ENCODE peak calls at places on chromosome 12, in six cellular contexts. J, V, W, H, Q and L are unnamed samples.

GRCh38 chr12:81043979-81044740 is 33.7 kb upstream of the ACSS3 start:
- DNase-seq in J (no peak), V (no peak), W (no peak), H (no peak), Q (no peak), L (no peak)

GRCh38 chr12:95718001-95718400 is 72.6 kb downstream of the NTN4 start:
- DNase-seq in J (no peak), V (no peak), W (no peak), H (no peak), Q (no peak), L (no peak)

GRCh38 chr12:11725616-11726015 is 76.1 kb downstream of the ETV6 start:
- DNase-seq in J (no peak), V (no peak), W (no peak), H (no peak), Q (no peak), L (no peak)

GRCh38 chr12:27463826-27464554 is 17.5 kb downstream of the SMCO2 start:
- DNase-seq in J (no peak), V (no peak), W (no peak), H (no peak), Q (no peak), L (no peak)

GRCh38 chr12:15852383-15852782 is 29.8 kb upstream of the STRAP start:
- DNase-seq in J (no peak), V (no peak), W (no peak), H (no peak), Q (no peak), L (no peak)

GRCh38 chr12:115374480-115375187 is 690.7 kb upstream of the TBX3 start:
- DNase-seq in J (no peak), V (no peak), W (no peak), H (peak; percentile 38), Q (no peak), L (no peak)

GRCh38 chr12:116093915-116094314 is 183.6 kb downstream of the MED13L start:
- DNase-seq in J (no peak), V (no peak), W (no peak), H (no peak), Q (no peak), L (no peak)

GRCh38 chr12:92695056-92695455 is 7.7 kb upstream of the PLEKHG7 start:
- DNase-seq in J (no peak), V (no peak), W (no peak), H (no peak), Q (no peak), L (no peak)

GRCh38 chr12:45907955-45908354 is 82.4 kb downstream of the SCAF11 start:
- DNase-seq in J (no peak), V (no peak), W (no peak), H (peak; percentile 11), Q (no peak), L (no peak)

GRCh38 chr12:1670244-1670814 is 20.5 kb upstream of the ADIPOR2 start:
- DNase-seq in J (no peak), V (no peak), W (no peak), H (no peak), Q (no peak), L (no peak)

GRCh38 chr12:124484067-124484466 is 83.3 kb downstream of the NCOR2 start:
- DNase-seq in J (no peak), V (no peak), W (no peak), H (no peak), Q (no peak), L (no peak)

DNA sequence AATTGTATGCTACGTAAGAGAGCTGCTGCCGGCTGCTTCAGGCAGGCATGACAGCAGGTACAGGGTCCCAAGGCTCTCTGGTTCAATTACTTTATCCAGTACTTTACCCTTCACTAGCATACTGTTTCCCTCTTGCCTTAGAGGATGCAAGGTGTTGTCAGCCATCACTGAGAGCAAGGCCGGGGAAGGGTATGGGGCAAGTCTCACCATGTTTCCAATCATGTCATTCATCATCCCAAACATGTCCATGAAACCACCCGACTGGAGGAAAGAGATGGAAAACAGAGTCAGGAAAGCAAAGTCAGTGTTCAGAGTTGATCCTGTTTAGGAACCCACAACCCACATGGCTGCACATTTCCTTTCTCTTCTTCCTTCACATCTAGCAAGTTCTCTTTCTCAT is 2.4 kb downstream of the MLF2 start:
- DNase-seq in J (no peak), V (no peak), W (no peak), H (no peak), Q (no peak), L (no peak)
- TF ChIP-seq ZNF274 in J (no peak), V (no peak), W (no peak), H (no peak), Q (no peak), L (no peak)

DNA sequence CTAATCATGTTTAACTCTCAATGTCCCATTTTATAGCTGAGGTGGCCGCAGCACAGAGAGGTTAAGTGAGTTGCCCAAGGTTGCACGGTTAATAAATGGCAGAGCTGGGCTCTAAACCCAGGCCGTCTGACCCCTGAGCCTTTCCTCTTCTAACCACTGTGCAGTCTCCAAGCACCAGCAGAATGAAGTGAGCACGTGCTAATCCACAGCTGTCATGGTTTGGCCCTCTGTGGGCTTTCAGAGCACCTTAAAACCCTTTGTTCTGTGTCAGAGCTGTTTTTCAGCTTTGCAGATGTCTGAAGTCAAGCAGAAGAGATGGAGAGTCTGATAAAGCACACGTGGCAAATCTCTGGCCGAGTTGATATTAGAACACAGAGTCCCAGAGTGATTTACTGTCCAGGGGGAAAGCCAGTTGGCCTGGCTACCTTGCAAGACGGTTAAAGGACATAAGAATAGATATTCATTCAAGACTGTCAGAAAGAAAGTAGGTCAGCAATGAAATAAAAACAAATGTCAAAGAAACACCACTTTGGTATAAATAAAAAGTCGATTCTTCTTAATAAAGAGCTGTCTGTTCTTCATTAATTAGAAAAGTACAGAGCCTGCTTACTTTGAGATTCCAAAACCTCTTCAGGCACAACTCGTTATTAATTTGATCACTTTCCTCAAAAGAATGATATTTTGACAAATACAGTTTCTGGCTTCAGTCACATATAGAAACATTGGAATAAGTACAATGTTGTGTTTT is 107.3 kb downstream of the CRADD start:
- DNase-seq in J (no peak), V (peak; percentile 25), W (peak; percentile 81), H (no peak), Q (peak; percentile 41), L (no peak)
- TF ChIP-seq ZNF274 in J (no peak), V (no peak), W (no peak), H (no peak), Q (no peak), L (no peak)

DNA sequence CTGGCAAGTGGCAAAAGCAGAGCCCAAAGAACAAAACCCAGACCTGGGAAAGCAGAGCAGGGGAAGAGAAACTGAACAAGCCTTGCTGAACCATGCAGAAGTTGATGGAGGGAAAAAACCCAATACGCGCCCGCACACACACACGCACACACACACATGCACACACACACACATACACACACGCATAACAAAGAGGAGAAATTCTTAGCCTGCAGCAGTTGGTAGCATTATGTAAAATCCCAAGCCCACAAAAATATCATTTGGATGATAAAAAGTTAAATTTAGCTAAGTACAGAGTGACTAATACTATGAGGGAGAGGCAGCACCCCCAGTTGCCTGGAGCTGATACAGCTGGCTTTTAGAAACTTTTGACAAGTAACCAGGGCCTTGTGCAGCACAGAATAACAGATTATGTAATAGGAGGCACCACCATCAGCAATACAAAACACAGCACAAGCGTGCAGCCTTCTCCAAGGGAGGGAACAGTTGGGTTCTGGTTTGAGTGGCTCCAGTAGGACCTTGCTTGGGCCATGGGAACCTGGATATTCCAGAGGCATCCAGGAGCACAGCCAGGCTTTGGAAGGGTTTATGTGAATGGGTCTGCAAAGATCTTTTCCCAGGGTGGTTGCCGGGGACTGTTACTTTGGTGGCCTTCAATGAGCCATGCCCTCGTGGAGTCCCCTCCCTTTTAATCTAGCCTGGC is 35.3 kb downstream of the PITPNM2 start:
- DNase-seq in J (no peak), V (no peak), W (no peak), H (peak; percentile 8), Q (no peak), L (no peak)
- TF ChIP-seq ZNF274 in J (no peak), V (no peak), W (no peak), H (no peak), Q (no peak), L (no peak)

GRCh38 chr12:505221-505620 is 45.5 kb downstream of the B4GALNT3 start:
- DNase-seq in J (no peak), V (no peak), W (no peak), H (no peak), Q (no peak), L (no peak)

GRCh38 chr12:507261-507853 is 47.6 kb downstream of the B4GALNT3 start:
- DNase-seq in J (no peak), V (no peak), W (no peak), H (no peak), Q (no peak), L (no peak)

GRCh38 chr12:501722-502447 is 42.1 kb downstream of the B4GALNT3 start:
- DNase-seq in J (no peak), V (no peak), W (no peak), H (no peak), Q (no peak), L (no peak)

GRCh38 chr12:499837-500458 is 40.2 kb downstream of the B4GALNT3 start:
- DNase-seq in J (no peak), V (no peak), W (no peak), H (no peak), Q (no peak), L (no peak)

DNA sequence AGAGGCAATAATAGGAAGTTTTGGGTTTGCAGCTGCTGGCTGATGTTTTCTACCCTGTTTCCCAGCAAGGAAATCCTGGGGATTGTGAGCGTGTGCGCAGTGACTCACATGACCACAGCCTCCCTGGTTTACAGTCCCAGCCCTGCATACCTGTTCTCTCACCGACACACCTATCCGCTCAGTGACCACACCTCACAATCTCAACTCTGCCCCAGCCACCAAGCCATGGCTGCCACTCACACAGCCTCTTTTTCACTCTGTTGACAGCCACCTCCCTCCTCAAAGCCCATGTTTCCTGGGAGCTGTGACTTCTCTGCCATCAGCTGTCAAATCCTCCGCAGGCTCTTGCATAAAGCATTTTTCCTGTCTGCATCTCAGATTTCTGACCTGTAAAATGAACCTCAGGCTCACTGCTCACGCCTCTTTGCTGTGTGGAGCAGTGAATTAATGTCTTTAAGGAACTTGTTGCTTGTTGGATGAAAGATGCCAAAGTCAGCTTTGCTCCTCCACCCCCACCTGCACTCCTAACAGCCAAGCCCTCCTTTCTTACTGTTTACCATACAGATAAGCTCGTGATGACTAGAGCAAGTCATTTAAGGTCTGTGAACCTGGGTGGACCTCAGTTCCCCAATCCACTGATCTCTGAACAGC is 43.5 kb downstream of the B4GALNT3 start:
- DNase-seq in J (no peak), V (no peak), W (no peak), H (no peak), Q (peak; percentile 59), L (no peak)
- TF ChIP-seq ZNF274 in J (no peak), V (no peak), W (no peak), H (no peak), Q (no peak), L (no peak)

GRCh38 chr12:67364228-67364627 is 95.1 kb downstream of the CAND1 start:
- DNase-seq in J (no peak), V (no peak), W (no peak), H (no peak), Q (no peak), L (peak; percentile 8)

GRCh38 chr12:67362526-67362925 is 93.4 kb downstream of the CAND1 start:
- DNase-seq in J (no peak), V (no peak), W (peak; percentile 11), H (no peak), Q (no peak), L (no peak)

GRCh38 chr12:67365131-67365530 is 96.0 kb downstream of the CAND1 start:
- DNase-seq in J (no peak), V (no peak), W (no peak), H (no peak), Q (no peak), L (no peak)

GRCh38 chr12:67367843-67368242 is 98.7 kb downstream of the CAND1 start:
- DNase-seq in J (no peak), V (no peak), W (no peak), H (no peak), Q (no peak), L (no peak)

GRCh38 chr12:67366530-67367196 is 97.5 kb downstream of the CAND1 start:
- DNase-seq in J (no peak), V (no peak), W (no peak), H (no peak), Q (no peak), L (no peak)
- TF ChIP-seq ZNF274 in J (no peak), V (no peak), W (no peak), H (no peak), Q (no peak), L (no peak)